ENCODE peak calls at places on chromosomes 7 and 10, in nine cellular contexts. Z is cardiac fibroblast, K is heart right ventricle, C is B cell, F is IMR-90, E is A549, L is progenitor cell of endocrine pancreas, D is PC-3, S is GM10248. X is an unnamed sample.

GRCh38 chr7:103687981-103688380 is 242.0 kb upstream of the SLC26A5 start:
- DNase-seq in F (no peak), K (no peak), D (no peak), Z (no peak), C (no peak), L (no peak), S (no peak), E (no peak), X (no peak)

GRCh38 chr10:121324678-121325213 is 273.5 kb downstream of the FGFR2 start:
- DNase-seq in F (no peak), Z (no peak), L (no peak), S (no peak), C (no peak), K (no peak), E (peak), D (peak), X (no peak)

GRCh38 chr7:114865564-114865963 is 56.3 kb upstream of the MDFIC start:
- DNase-seq in E (peak), C (peak), K (peak), D (peak), L (no peak), F (peak), Z (peak), S (peak), X (peak)

GRCh38 chr7:146510088-146510680 is 393.6 kb downstream of the CNTNAP2 start:
- DNase-seq in K (no peak), C (no peak), Z (no peak), E (no peak), D (no peak), S (no peak), L (no peak), F (no peak), X (no peak)

GRCh38 chr10:98478430-98479222 is 31.9 kb upstream of the HPS1 start:
- DNase-seq in D (no peak), F (peak), K (no peak), E (no peak), S (no peak), C (no peak), L (no peak), Z (no peak), X (no peak)

GRCh38 chr10:99681553-99681952 is 22.2 kb downstream of the ENTPD7 start:
- DNase-seq in L (no peak), F (peak), Z (peak), E (no peak), C (no peak), S (no peak), D (peak), K (peak), X (no peak)

GRCh38 chr7:38448076-38448475 is 174.6 kb upstream of the TARP start:
- DNase-seq in S (no peak), K (no peak), E (no peak), Z (peak), F (peak), L (no peak), C (no peak), D (no peak), X (no peak)

GRCh38 chr10:128036011-128036615 is 90.1 kb downstream of the MKI67 start:
- DNase-seq in K (no peak), L (no peak), F (no peak), C (no peak), S (no peak), D (no peak), Z (no peak), E (no peak), X (no peak)

GRCh38 chr7:132213583-132213982 is 362.7 kb downstream of the PLXNA4 start:
- DNase-seq in S (no peak), K (no peak), F (no peak), Z (no peak), E (no peak), D (no peak), L (no peak), C (no peak), X (no peak)

GRCh38 chr7:116955340-116955739 is 2.0 kb downstream of the ST7 start:
- DNase-seq in C (no peak), L (no peak), E (no peak), D (no peak), Z (no peak), F (no peak), S (no peak), K (no peak), X (no peak)

GRCh38 chr10:11846542-11846941 is 23.4 kb downstream of the PROSER2 start:
- DNase-seq in K (no peak), C (no peak), S (no peak), L (no peak), F (peak), E (no peak), D (no peak), Z (no peak), X (no peak)

GRCh38 chr10:100713859-100714565 is 31.4 kb upstream of the PAX2 start:
- DNase-seq in S (no peak), E (no peak), C (no peak), D (no peak), L (no peak), F (no peak), K (no peak), Z (no peak), X (no peak)

GRCh38 chr7:45064047-45064725 is 24.6 kb downstream of the NACAD start:
- DNase-seq in F (no peak), D (no peak), L (no peak), K (no peak), C (no peak), E (no peak), Z (no peak), S (no peak), X (no peak)

GRCh38 chr7:28503396-28503795 is 91.1 kb downstream of the CREB5 start:
- DNase-seq in F (peak), S (no peak), K (no peak), L (no peak), C (no peak), Z (no peak), D (peak), E (no peak), X (no peak)

DNA sequence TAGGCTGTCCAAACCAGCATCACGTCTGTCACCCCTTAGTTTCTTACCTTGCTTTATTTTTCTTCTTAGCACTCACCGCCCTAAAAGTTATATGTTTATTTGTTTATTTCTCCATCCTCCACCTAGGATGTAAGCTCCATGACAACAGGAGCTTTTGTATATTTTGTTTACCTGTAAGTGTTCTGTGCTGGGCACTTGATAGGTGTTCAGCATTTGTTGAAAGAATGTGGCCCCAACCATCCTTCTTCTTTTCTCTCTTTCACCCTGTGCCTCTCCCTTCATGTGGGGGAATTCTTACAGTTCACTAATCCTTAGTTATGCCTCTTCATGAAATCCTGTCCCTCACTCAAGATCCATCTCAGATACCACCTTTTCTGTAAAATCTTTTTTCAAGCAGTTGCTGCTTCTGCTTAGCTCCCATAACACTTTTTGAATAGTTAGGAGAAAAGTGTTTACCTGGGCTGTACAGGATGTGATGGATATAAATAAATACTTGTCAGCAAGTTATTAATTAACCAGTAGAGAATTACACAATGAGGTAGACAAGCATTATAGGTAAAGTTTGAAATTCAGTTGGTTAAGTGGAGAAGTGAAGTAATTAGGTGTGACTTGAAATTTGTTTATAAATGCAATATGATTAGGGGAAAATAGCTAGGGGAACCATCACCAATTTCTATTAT is 9.7 kb downstream of the AHR start:
- DNase-seq in S (no peak), E (no peak), Z (no peak), L (no peak), D (no peak), K (no peak), C (no peak), F (no peak), X (no peak)
- TF ChIP-seq CTCF in S (no peak), E (no peak), Z (no peak), L (no peak), D (no peak), K (no peak), C (no peak), F (no peak), X (no peak)

DNA sequence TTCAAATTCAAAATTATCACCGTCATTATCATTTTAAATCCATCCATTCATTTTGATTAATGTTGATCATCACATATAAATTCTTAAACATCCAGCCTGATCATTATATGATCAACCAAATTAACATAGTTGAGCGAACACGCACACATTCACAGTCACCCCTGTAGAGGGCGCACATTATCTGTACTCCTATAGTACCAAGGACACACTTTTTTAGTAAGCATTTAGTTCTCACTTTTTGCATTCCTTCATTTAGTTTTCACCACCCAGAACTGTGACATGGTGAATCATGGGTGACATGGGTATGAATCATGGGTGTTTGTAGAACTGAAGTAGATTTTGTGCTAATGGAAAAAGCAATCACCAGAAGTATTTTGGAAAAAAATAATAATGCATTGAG is 26.0 kb upstream of the ZNF735 start:
- DNase-seq in F (no peak), L (no peak), S (no peak), C (no peak), E (no peak), K (no peak), Z (no peak), D (peak), X (no peak)
- TF ChIP-seq CTCF in F (peak), L (no peak), S (no peak), C (peak), E (no peak), K (peak), Z (no peak), D (peak), X (no peak)

GRCh38 chr7:24721378-24722030 is 35.8 kb downstream of the GSDME start:
- DNase-seq in C (no peak), D (peak), Z (no peak), F (no peak), S (no peak), L (no peak), E (no peak), K (no peak), X (no peak)

GRCh38 chr7:24723178-24723530 is 34.1 kb downstream of the GSDME start:
- DNase-seq in Z (no peak), E (no peak), K (no peak), F (no peak), L (no peak), D (no peak), S (no peak), C (no peak), X (no peak)

GRCh38 chr7:24724451-24725190 is 32.6 kb downstream of the GSDME start:
- DNase-seq in S (no peak), Z (no peak), C (no peak), L (no peak), F (no peak), D (no peak), K (no peak), E (no peak), X (no peak)

GRCh38 chr7:24720283-24720682 is 37.0 kb downstream of the GSDME start:
- DNase-seq in D (no peak), Z (no peak), L (no peak), F (no peak), E (no peak), K (no peak), S (no peak), C (no peak), X (no peak)

GRCh38 chr7:24722386-24723177 is 34.7 kb downstream of the GSDME start:
- DNase-seq in C (no peak), K (no peak), L (no peak), D (peak), S (no peak), Z (peak), E (no peak), F (no peak), X (no peak)
- TF ChIP-seq CTCF in C (no peak), K (peak), L (peak), D (peak), S (peak), Z (peak), E (peak), F (no peak), X (peak)

DNA sequence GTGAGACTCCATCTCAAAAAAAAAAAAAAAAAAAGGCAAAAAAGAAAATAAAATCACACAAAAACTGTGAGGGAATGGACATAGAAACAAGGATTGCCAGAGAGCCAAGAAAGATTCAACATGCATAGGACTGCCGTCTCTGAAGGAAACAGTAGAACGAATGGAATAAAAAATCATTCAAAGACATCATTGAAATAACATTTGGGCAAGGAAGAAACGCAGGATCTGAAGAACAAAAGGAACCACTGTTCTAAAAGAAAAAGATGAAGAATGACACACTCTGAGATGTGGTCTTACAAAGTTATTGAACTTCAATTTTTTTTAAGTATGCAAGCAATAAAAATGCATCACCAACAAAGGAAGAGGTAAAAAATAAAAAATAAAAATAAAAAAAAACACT is 57.2 kb downstream of the CABCOCO1 start:
- DNase-seq in K (no peak), E (no peak), C (no peak), F (no peak), D (no peak), Z (no peak), S (no peak), L (no peak), X (no peak)
- TF ChIP-seq CTCF in K (no peak), E (no peak), C (no peak), F (no peak), D (no peak), Z (no peak), S (no peak), L (no peak), X (no peak)

DNA sequence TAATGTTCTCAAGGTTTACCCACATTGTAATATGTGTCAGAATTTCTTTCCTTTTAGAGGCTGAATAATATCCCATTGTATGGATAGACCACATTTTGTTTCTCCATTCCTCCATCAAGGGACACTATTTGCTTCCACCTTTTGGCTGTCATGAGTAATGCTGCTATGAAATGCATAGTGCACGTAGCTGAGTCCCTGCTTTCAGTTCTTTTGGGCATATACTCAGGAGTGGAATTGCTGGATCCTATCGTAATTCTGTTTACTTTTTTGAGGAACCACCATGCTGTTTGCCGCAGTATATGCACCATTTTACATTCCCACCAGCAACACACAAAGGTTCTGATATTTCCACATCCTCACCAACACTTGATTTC is 60.0 kb downstream of the PRF1 start:
- DNase-seq in Z (peak), C (no peak), K (no peak), F (peak), L (no peak), S (no peak), D (peak), E (no peak), X (no peak)
- TF ChIP-seq CTCF in Z (peak), C (no peak), K (no peak), F (peak), L (no peak), S (no peak), D (peak), E (peak), X (peak)

DNA sequence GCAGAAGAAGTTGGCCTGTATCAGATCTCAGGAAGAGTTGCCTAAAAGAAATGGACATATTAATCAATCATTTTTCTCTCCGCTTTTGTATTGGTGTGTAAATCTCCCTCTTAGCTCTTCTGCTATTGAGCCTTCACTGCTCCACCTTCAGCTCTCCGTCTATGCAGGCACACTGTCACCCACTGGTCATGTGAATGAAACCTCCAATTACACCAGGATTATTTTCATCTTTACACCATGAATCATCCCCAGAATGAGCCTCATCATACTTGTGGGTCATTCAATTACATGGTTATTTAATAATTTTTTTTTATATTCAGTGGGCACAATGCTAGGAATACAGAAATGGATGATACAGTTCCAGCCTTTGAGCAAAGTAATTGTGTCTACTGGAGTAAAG is 92.6 kb downstream of the LRRC4 start:
- DNase-seq in C (no peak), L (no peak), K (peak), E (no peak), S (no peak), F (peak), Z (peak), D (peak), X (no peak)
- TF ChIP-seq CTCF in C (no peak), L (no peak), K (no peak), E (no peak), S (peak), F (peak), Z (no peak), D (no peak), X (no peak)

DNA sequence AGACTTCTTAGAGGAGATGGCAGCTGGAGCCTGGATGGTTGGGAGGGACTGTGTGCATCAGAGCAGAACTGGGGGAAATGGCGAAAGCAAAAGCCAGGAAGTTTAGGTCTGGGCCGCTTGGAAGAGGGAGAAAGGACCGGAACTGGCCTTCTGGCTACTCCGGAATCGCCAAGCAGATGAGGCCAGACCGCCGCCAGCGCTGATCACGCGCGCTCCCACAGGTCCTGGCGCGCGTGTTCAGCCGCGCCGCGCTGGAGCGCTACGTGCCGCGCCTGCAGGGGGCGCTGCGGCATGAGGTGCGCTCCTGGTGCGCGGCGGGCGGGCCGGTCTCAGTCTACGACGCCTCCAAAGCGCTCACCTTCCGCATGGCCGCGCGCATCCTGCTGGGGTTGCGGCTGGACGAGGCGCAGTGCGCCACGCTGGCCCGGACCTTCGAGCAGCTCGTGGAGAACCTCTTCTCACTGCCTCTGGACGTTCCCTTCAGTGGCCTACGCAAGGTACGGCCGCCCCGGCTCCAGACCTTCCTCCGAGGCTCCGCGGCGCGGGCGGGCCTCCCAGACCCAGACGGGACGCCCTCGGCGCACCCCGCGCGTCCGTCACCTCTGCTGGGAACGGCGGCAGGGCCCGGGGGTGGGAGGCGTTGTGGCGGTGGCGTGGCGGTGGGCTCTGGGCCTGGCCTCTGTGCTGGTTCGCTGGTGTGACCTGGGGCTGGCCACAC is 2.1 kb downstream of the CYP26C1 start:
- DNase-seq in S (peak), K (no peak), C (peak), L (no peak), Z (peak), F (peak), E (no peak), D (no peak), X (no peak)
- TF ChIP-seq CTCF in S (peak), K (peak), C (peak), L (peak), Z (peak), F (peak), E (peak), D (no peak), X (peak)

GRCh38 chr7:56493196-56493595 is 377.0 kb upstream of the NUPR2 start:
- DNase-seq in L (no peak), S (no peak), F (no peak), Z (no peak), K (no peak), E (no peak), C (no peak), D (no peak), X (no peak)

GRCh38 chr7:56493704-56494450 is 377.7 kb upstream of the NUPR2 start:
- DNase-seq in E (no peak), D (no peak), C (no peak), Z (no peak), K (no peak), S (no peak), F (no peak), L (no peak), X (no peak)

GRCh38 chr7:56495165-56495564 is 378.9 kb upstream of the NUPR2 start:
- DNase-seq in F (no peak), L (no peak), C (no peak), E (no peak), K (no peak), Z (no peak), S (no peak), D (no peak), X (no peak)

DNA sequence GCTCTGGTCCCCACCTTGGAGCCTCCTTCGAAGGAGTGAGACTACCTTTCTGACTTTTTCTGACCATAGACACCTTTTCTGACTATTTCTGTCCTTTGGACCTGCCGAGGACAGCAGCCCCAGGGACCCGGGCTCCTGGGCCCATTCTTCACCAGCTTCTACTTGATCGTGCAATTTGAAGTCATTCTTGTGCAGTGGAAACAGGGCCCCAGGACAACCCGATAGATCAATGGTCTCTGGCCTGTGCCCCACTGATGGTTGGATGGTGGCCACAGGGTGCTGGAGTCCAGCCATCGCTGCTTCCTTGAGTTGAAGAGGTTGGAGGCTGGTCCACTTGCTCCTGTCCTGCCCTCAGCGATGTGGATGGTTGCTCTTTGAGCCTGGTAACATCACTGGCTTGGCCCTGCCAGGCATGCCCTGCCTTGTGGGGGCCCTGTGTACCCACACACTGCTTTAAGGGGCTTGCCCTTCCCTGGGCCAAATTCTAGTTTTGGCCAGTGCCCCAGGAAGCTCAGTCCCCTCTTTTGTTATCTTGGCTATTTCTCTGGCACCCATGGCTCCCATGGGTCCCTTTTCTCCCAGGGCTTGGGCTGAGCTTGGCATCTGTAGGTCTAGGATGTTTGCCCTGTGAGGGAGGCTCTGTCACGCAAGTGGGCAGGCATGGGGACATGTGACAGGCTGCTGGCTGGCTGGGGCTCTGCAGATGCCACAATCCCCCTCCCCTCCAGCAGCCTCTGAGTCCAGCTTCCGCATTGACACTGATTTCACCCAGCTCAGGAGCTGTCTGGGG is 375.6 kb upstream of the NUPR2 start:
- DNase-seq in Z (no peak), D (no peak), K (no peak), E (no peak), C (no peak), S (no peak), F (no peak), L (no peak), X (no peak)
- TF ChIP-seq CTCF in Z (no peak), D (no peak), K (no peak), E (no peak), C (no peak), S (no peak), F (no peak), L (no peak), X (no peak)

X was measured in neural crest cell.